ENCODE peak calls at places on chromosomes 1 and 21, in eight cellular contexts. L is H1, Y is endodermal cell, T is HCT116, Q is neuronal stem cell, O is H9, X is fibroblast of lung, I is IMR-90. Z is an unnamed sample.

GRCh38 chr21:18832081-18832670 is 428.6 kb upstream of the TMPRSS15 start:
- DNase-seq in Y (no peak), O (no peak), X (no peak), T (no peak), Q (no peak), I (no peak), L (no peak), Z (no peak)

GRCh38 chr1:114236517-114236916 is 82.8 kb upstream of the SYT6 start:
- DNase-seq in Y (no peak), Q (no peak), L (no peak), O (no peak), T (no peak), X (no peak), I (no peak), Z (no peak)

GRCh38 chr1:202807926-202808757 is at the start of gene KDM5B:
- DNase-seq in Q (peak; percentile 73), T (peak; percentile 40), I (peak; percentile 78), L (peak; percentile 88), Y (peak; percentile 90), O (peak; percentile 81), X (peak; percentile 78), Z (peak; percentile 82)

GRCh38 chr1:34864759-34865158 is 5.2 kb upstream of the SMIM12 start:
- DNase-seq in L (no peak), Q (no peak), T (no peak), X (no peak), O (no peak), Y (no peak), I (no peak), Z (no peak)

GRCh38 chr1:86436041-86436440 is 12.1 kb downstream of the CLCA2 start:
- DNase-seq in O (no peak), X (peak; percentile 8), L (no peak), Q (no peak), T (no peak), I (no peak), Y (no peak), Z (no peak)

GRCh38 chr1:26417111-26417510 is 6.5 kb downstream of the LIN28A start:
- DNase-seq in I (peak; percentile 64), O (peak; percentile 95), Y (peak; percentile 98), Q (peak; percentile 85), X (peak; percentile 50), T (peak; percentile 80), L (peak; percentile 94), Z (peak; percentile 87)

GRCh38 chr1:116329524-116330341 is 43.3 kb upstream of the ATP1A1 start:
- DNase-seq in Y (no peak), Q (no peak), L (no peak), T (no peak), I (no peak), O (no peak), X (no peak), Z (peak; percentile 28)

GRCh38 chr1:39981957-39982356 is 27.0 kb downstream of the MFSD2A start:
- DNase-seq in X (peak; percentile 95), L (no peak), T (peak; percentile 37), Q (no peak), I (peak; percentile 93), O (peak; percentile 39), Y (peak; percentile 58), Z (peak; percentile 68)

GRCh38 chr21:15804247-15804985 is 74.6 kb downstream of the USP25 start:
- DNase-seq in I (no peak), Y (no peak), L (no peak), O (no peak), T (no peak), Q (no peak), X (no peak), Z (no peak)

GRCh38 chr1:6803357-6803756 is 18.1 kb downstream of the CAMTA1 start:
- DNase-seq in Q (no peak), I (peak; percentile 55), X (peak; percentile 50), L (no peak), Y (no peak), O (no peak), T (no peak), Z (no peak)

GRCh38 chr1:54464031-54464476 is 57.9 kb upstream of the SSBP3 start:
- DNase-seq in I (no peak), T (no peak), Q (no peak), Y (no peak), O (no peak), L (no peak), X (no peak), Z (no peak)

GRCh38 chr21:39326607-39327307 is 13.3 kb upstream of the BRWD1 start:
- DNase-seq in Q (no peak), Y (no peak), I (no peak), T (no peak), L (no peak), X (no peak), O (no peak), Z (no peak)

GRCh38 chr21:28111151-28111619 is 881.5 kb downstream of the LTN1 start:
- DNase-seq in Q (no peak), L (no peak), I (peak; percentile 92), O (no peak), T (no peak), X (peak; percentile 84), Y (no peak), Z (peak; percentile 97)

GRCh38 chr1:164794310-164794709 is 235.3 kb downstream of the PBX1 start:
- DNase-seq in I (peak; percentile 94), T (no peak), Y (no peak), O (no peak), Q (no peak), L (no peak), X (peak; percentile 96), Z (peak; percentile 97)

GRCh38 chr1:54290443-54291184 is 90.6 kb downstream of the MRPL37 start:
- DNase-seq in T (no peak), L (no peak), Q (no peak), O (no peak), Y (no peak), I (peak; percentile 59), X (peak; percentile 52), Z (no peak)

GRCh38 chr1:116920211-116920610 is 10.5 kb downstream of the PTGFRN start:
- DNase-seq in Q (no peak), I (no peak), X (no peak), T (no peak), Y (no peak), L (no peak), O (no peak), Z (no peak)

GRCh38 chr1:163069142-163069541 is at the start of gene RGS4:
- DNase-seq in Y (peak; percentile 93), I (peak; percentile 98), T (peak; percentile 54), O (peak; percentile 93), Q (peak; percentile 81), L (peak; percentile 63), X (peak; percentile 97), Z (peak; percentile 96)
- H3K4me1 ChIP-seq in Y (peaks cover 6% of the 10 kb centered on the region), I (no peaks in the 10 kb centered on the region), T (no peaks in the 10 kb centered on the region), O (no peaks in the 10 kb centered on the region), Q (peaks cover 3% of the 10 kb centered on the region), L (no peaks in the 10 kb centered on the region), X (no peaks in the 10 kb centered on the region), Z (peaks cover 19% of the 10 kb centered on the region)

GRCh38 chr1:153560771-153561170 is 4.9 kb downstream of the S100A2 start:
- DNase-seq in L (no peak), Y (no peak), I (no peak), T (no peak), X (no peak), O (no peak), Q (no peak), Z (no peak)

GRCh38 chr1:153560241-153560640 is 5.4 kb downstream of the S100A2 start:
- DNase-seq in L (no peak), I (no peak), T (no peak), X (no peak), Y (no peak), O (no peak), Q (no peak), Z (no peak)

GRCh38 chr1:153563991-153564390 is 1.7 kb downstream of the S100A2 start:
- DNase-seq in Y (peak; percentile 50), O (peak; percentile 27), I (no peak), Q (no peak), T (no peak), L (no peak), X (no peak), Z (no peak)

GRCh38 chr1:153563339-153563952 is 2.2 kb downstream of the S100A2 start:
- DNase-seq in Q (no peak), T (no peak), L (no peak), X (no peak), I (no peak), O (no peak), Y (no peak), Z (no peak)

GRCh38 chr1:153561401-153561985 is 4.2 kb downstream of the S100A2 start:
- DNase-seq in Q (no peak), T (no peak), L (no peak), X (no peak), Y (no peak), O (no peak), I (no peak), Z (no peak)
- H3K9ac ChIP-seq in Q (no peak overlapping the region), T (no peak overlapping the region), L (no peak overlapping the region), X (no peak overlapping the region), Y (no peak overlapping the region), O (no peak overlapping the region), I (no peak overlapping the region), Z (no peak overlapping the region)

GRCh38 chr1:201473296-201473695 is 4.3 kb upstream of the PHLDA3 start:
- DNase-seq in Y (no peak), Q (no peak), L (no peak), T (no peak), O (no peak), I (no peak), X (no peak), Z (no peak)

GRCh38 chr1:201475915-201476669 is 7.1 kb upstream of the PHLDA3 start:
- DNase-seq in T (no peak), X (no peak), O (no peak), L (no peak), Q (no peak), I (no peak), Y (no peak), Z (no peak)

GRCh38 chr1:201475121-201475520 is 6.1 kb upstream of the PHLDA3 start:
- DNase-seq in T (no peak), Q (no peak), Y (no peak), L (no peak), X (peak; percentile 61), I (peak; percentile 72), O (no peak), Z (no peak)

GRCh38 chr1:201479331-201479730 is 10.3 kb upstream of the PHLDA3 start:
- DNase-seq in T (no peak), O (no peak), Q (no peak), Y (no peak), L (no peak), I (no peak), X (no peak), Z (no peak)

DNA sequence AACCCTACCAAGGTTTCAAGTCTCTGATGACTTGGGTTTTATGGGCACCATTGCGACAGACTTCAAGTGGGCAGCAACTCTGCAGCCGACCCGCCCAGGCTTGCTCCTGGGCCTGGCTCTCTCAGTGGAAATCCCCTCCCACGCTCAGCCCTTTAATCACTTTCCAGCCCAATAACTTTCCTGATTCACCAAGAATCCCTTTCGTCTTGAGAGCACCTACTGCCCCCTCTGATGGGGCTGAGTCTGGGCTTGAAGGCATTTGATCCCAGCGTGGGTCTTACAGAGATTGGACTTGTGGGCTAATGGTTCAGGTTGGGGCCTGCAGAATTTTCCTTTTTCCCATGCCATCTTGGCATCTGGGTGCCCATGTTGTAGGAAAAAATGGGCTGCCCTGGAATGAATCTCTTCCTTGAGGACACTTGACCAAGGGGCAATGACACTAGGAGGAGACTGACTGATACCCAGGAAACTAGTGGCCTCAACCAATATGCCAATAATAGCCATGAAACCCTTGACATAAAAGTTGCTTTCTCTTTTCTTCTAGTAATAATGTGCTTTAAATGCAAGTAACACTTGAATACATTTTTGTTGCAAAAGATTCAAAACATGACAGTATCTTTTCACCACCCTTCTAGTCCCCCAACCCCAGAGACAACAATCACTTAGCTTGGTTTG is 7.8 kb upstream of the PHLDA3 start:
- DNase-seq in Q (no peak), O (no peak), L (no peak), I (no peak), T (no peak), X (peak; percentile 66), Y (no peak), Z (peak; percentile 39)
- H3K4me1 ChIP-seq in Q (no peaks in the 10 kb centered on the region), O (peaks cover 2% of the 10 kb centered on the region), L (peaks cover 4% of the 10 kb centered on the region), I (peaks cover 15% of the 10 kb centered on the region), T (peaks cover 17% of the 10 kb centered on the region), X (peaks cover 17% of the 10 kb centered on the region), Y (no peaks in the 10 kb centered on the region), Z (peaks cover 25% of the 10 kb centered on the region)

GRCh38 chr1:29122987-29123870 is 474 bp downstream of the TMEM200B start:
- DNase-seq in Y (peak; percentile 82), O (no peak), L (peak; percentile 75), Q (peak; percentile 23), T (no peak), I (peak; percentile 16), X (peak; percentile 49), Z (peak; percentile 68)
- H3K9ac ChIP-seq in Y (peak overlapping the region; percentile 83), O (peak overlapping the region; percentile 39), L (no peak overlapping the region), Q (peak overlapping the region; percentile 65), T (peak overlapping the region; percentile 97), I (peak overlapping the region; percentile 67), X (peak overlapping the region; percentile 90), Z (peak overlapping the region; percentile 98)